ENCODE peak calls at places on chromosome 11, in nine cellular contexts. A, Z, K, V, S, L, M, I and R are unnamed samples.

GRCh38 chr11:71062199-71062598 is 190.2 kb downstream of the SHANK2 start:
- DNase-seq in I (peak; percentile 24), K (no peak), Z (no peak), L (peak; percentile 64), A (no peak), V (no peak), M (no peak), S (no peak), R (no peak)

GRCh38 chr11:122711831-122712378 is 56.4 kb downstream of the UBASH3B start:
- DNase-seq in Z (peak; percentile 47), V (no peak), S (peak; percentile 14), A (no peak), K (no peak), I (no peak), M (no peak), L (no peak), R (no peak)

GRCh38 chr11:112811781-112812180 is 149.4 kb upstream of the NCAM1 start:
- DNase-seq in L (no peak), S (no peak), M (no peak), A (no peak), I (no peak), V (no peak), K (no peak), Z (no peak), R (no peak)

GRCh38 chr11:93368022-93368421 is 37.5 kb downstream of the DEUP1 start:
- DNase-seq in K (no peak), A (no peak), I (no peak), M (no peak), L (no peak), V (no peak), Z (no peak), S (no peak), R (no peak)

GRCh38 chr11:120184946-120185677 is 25.7 kb upstream of the OAF start:
- DNase-seq in K (no peak), V (peak; percentile 48), M (no peak), A (no peak), L (no peak), S (peak; percentile 29), Z (no peak), I (no peak), R (no peak)

GRCh38 chr11:803770-804598 is 1.0 kb downstream of the PIDD1 start:
- DNase-seq in K (no peak), I (no peak), S (no peak), M (no peak), L (peak; percentile 82), Z (no peak), V (no peak), A (no peak), R (no peak)

GRCh38 chr11:70759846-70760245 is 361.5 kb downstream of the CTTN start:
- DNase-seq in M (no peak), L (no peak), S (no peak), Z (no peak), K (no peak), A (no peak), V (no peak), I (no peak), R (no peak)

GRCh38 chr11:3627291-3627690 is 14.5 kb downstream of the ART5 start:
- DNase-seq in Z (no peak), I (no peak), M (no peak), L (no peak), V (peak; percentile 81), K (no peak), A (no peak), S (peak; percentile 97), R (no peak)

GRCh38 chr11:69308936-69309799 is 15.2 kb downstream of the MYEOV start:
- DNase-seq in A (no peak), L (peak; percentile 53), S (no peak), Z (no peak), I (no peak), V (no peak), M (no peak), K (no peak), R (no peak)

GRCh38 chr11:95877288-95877687 is 46.6 kb downstream of the MTMR2 start:
- DNase-seq in L (no peak), M (no peak), S (peak; percentile 93), K (no peak), Z (peak; percentile 99), I (no peak), A (no peak), V (peak; percentile 100), R (no peak)

GRCh38 chr11:66080055-66080817 is 10.2 kb downstream of the PACS1 start:
- DNase-seq in Z (peak; percentile 38), M (peak; percentile 59), K (peak; percentile 49), V (peak; percentile 82), A (peak; percentile 33), S (no peak), I (no peak), L (no peak), R (peak; percentile 24)

GRCh38 chr11:47259178-47259977 is 1.6 kb downstream of the NR1H3 start:
- DNase-seq in V (peak; percentile 30), K (peak; percentile 75), M (no peak), S (no peak), I (peak; percentile 76), A (no peak), Z (no peak), L (peak; percentile 89), R (no peak)

GRCh38 chr11:44927174-44927661 is 23.5 kb downstream of the TP53I11 start:
- DNase-seq in K (peak; percentile 79), S (peak; percentile 54), A (peak; percentile 39), Z (no peak), M (peak; percentile 69), I (peak; percentile 87), V (peak; percentile 66), L (peak; percentile 93), R (peak; percentile 42)

GRCh38 chr11:63280920-63281319 is 37.5 kb upstream of the SLC22A25 start:
- DNase-seq in L (no peak), I (no peak), K (no peak), Z (no peak), A (no peak), S (no peak), M (no peak), V (no peak), R (no peak)

GRCh38 chr11:34789196-34789834 is 126.9 kb downstream of the APIP start:
- DNase-seq in A (no peak), I (no peak), V (peak; percentile 4), K (no peak), S (no peak), M (no peak), L (no peak), Z (no peak), R (no peak)

GRCh38 chr11:32137263-32137662 is 46.4 kb downstream of the RCN1 start:
- DNase-seq in I (no peak), A (no peak), M (peak; percentile 41), K (peak; percentile 41), Z (peak; percentile 92), S (peak; percentile 97), V (peak; percentile 99), L (no peak), R (peak; percentile 34)

GRCh38 chr11:76251223-76251575 is 44.9 kb upstream of the WNT11 start:
- DNase-seq in L (no peak), A (no peak), S (no peak), M (no peak), K (no peak), Z (no peak), I (no peak), V (no peak), R (no peak)

GRCh38 chr11:108606070-108606469 is 12.5 kb upstream of the EXPH5 start:
- DNase-seq in K (no peak), Z (no peak), M (no peak), S (no peak), A (no peak), I (no peak), L (no peak), V (no peak), R (no peak)

GRCh38 chr11:33135216-33135615 is 26.1 kb downstream of the CSTF3 start:
- DNase-seq in L (no peak), M (no peak), S (no peak), I (no peak), V (peak; percentile 85), A (no peak), Z (peak; percentile 77), K (no peak), R (no peak)

GRCh38 chr11:1744137-1744878 is 6.1 kb downstream of the IFITM10 start:
- DNase-seq in L (no peak), V (no peak), A (no peak), Z (no peak), S (no peak), K (no peak), M (no peak), I (no peak), R (no peak)

GRCh38 chr11:32225491-32226285 is 134.8 kb downstream of the RCN1 start:
- DNase-seq in K (no peak), I (no peak), A (no peak), Z (no peak), V (no peak), S (no peak), M (no peak), L (no peak), R (no peak)

GRCh38 chr11:75514596-75514995 is 11.1 kb downstream of the GDPD5 start:
- DNase-seq in I (no peak), V (no peak), A (no peak), S (no peak), M (no peak), Z (no peak), K (no peak), L (no peak), R (no peak)

GRCh38 chr11:94822080-94822479 is 53.9 kb downstream of the AMOTL1 start:
- DNase-seq in A (no peak), I (no peak), L (no peak), K (no peak), V (no peak), Z (no peak), S (no peak), M (no peak), R (no peak)